ENCODE peak calls at places on chromosomes 2 and 18, in six cellular contexts. One of them, this sample, is unnamed.

GRCh38 chr2:85888020-85888744 is 608 bp downstream of the ST3GAL5 start:
- DNase-seq in HFF-Myc: no peak
- DNase-seq in thoracic aorta: no peak
- DNase-seq in left ventricle myocardium inferior: no peak
- DNase-seq in choroid plexus epithelial cell: no peak
- DNase-seq in coronary artery: no peak
- DNase-seq in this sample: no peak

GRCh38 chr2:225566798-225567197 is 167.3 kb downstream of the NYAP2 start:
- DNase-seq in coronary artery: no peak
- DNase-seq in HFF-Myc: no peak
- DNase-seq in choroid plexus epithelial cell: peak
- DNase-seq in left ventricle myocardium inferior: no peak
- DNase-seq in thoracic aorta: no peak
- DNase-seq in this sample: no peak

GRCh38 chr2:111930404-111930803 is 32.0 kb downstream of the MERTK start:
- DNase-seq in left ventricle myocardium inferior: no peak
- DNase-seq in HFF-Myc: no peak
- DNase-seq in thoracic aorta: no peak
- DNase-seq in coronary artery: no peak
- DNase-seq in choroid plexus epithelial cell: no peak
- DNase-seq in this sample: no peak

GRCh38 chr18:596288-596881 is 403 bp upstream of the CLUL1 start:
- DNase-seq in choroid plexus epithelial cell: no peak
- DNase-seq in left ventricle myocardium inferior: no peak
- DNase-seq in thoracic aorta: no peak
- DNase-seq in HFF-Myc: no peak
- DNase-seq in coronary artery: no peak
- DNase-seq in this sample: no peak

GRCh38 chr18:48547456-48548403 is 8.9 kb downstream of the CTIF start:
- DNase-seq in left ventricle myocardium inferior: peak
- DNase-seq in choroid plexus epithelial cell: peak
- DNase-seq in HFF-Myc: peak
- DNase-seq in thoracic aorta: peak
- DNase-seq in coronary artery: peak
- DNase-seq in this sample: no peak

GRCh38 chr2:88638743-88639142 is 11.5 kb upstream of the EIF2AK3 start:
- DNase-seq in choroid plexus epithelial cell: peak
- DNase-seq in HFF-Myc: no peak
- DNase-seq in coronary artery: no peak
- DNase-seq in left ventricle myocardium inferior: no peak
- DNase-seq in thoracic aorta: no peak
- DNase-seq in this sample: no peak

GRCh38 chr2:161206491-161207032 is 46.3 kb downstream of the TANK start:
- DNase-seq in thoracic aorta: no peak
- DNase-seq in left ventricle myocardium inferior: no peak
- DNase-seq in choroid plexus epithelial cell: peak
- DNase-seq in coronary artery: no peak
- DNase-seq in HFF-Myc: no peak
- DNase-seq in this sample: no peak

GRCh38 chr2:30235859-30236535 is 4.7 kb downstream of the LBH start:
- DNase-seq in coronary artery: peak
- DNase-seq in choroid plexus epithelial cell: no peak
- DNase-seq in left ventricle myocardium inferior: no peak
- DNase-seq in HFF-Myc: no peak
- DNase-seq in thoracic aorta: no peak
- DNase-seq in this sample: no peak

GRCh38 chr18:52070295-52070756 is 269.7 kb upstream of the DCC start:
- DNase-seq in left ventricle myocardium inferior: no peak
- DNase-seq in coronary artery: no peak
- DNase-seq in thoracic aorta: no peak
- DNase-seq in HFF-Myc: no peak
- DNase-seq in choroid plexus epithelial cell: no peak
- DNase-seq in this sample: no peak

GRCh38 chr2:137957033-137957432 is 7.2 kb upstream of the HNMT start:
- DNase-seq in choroid plexus epithelial cell: peak
- DNase-seq in HFF-Myc: peak
- DNase-seq in coronary artery: no peak
- DNase-seq in left ventricle myocardium inferior: no peak
- DNase-seq in thoracic aorta: no peak
- DNase-seq in this sample: peak

GRCh38 chr2:116467243-116467642 is 1347.2 kb upstream of the DDX18 start:
- DNase-seq in thoracic aorta: no peak
- DNase-seq in HFF-Myc: no peak
- DNase-seq in left ventricle myocardium inferior: no peak
- DNase-seq in coronary artery: no peak
- DNase-seq in choroid plexus epithelial cell: no peak
- DNase-seq in this sample: no peak

GRCh38 chr2:133459590-133459989 is 108.7 kb downstream of the NCKAP5 start:
- DNase-seq in left ventricle myocardium inferior: no peak
- DNase-seq in coronary artery: no peak
- DNase-seq in choroid plexus epithelial cell: no peak
- DNase-seq in thoracic aorta: no peak
- DNase-seq in HFF-Myc: no peak
- DNase-seq in this sample: no peak

GRCh38 chr18:25033747-25034471 is 318.1 kb downstream of the ZNF521 start:
- DNase-seq in HFF-Myc: no peak
- DNase-seq in left ventricle myocardium inferior: no peak
- DNase-seq in coronary artery: no peak
- DNase-seq in thoracic aorta: no peak
- DNase-seq in choroid plexus epithelial cell: no peak
- DNase-seq in this sample: no peak

GRCh38 chr2:15733867-15734765 is 142.4 kb downstream of the DDX1 start:
- DNase-seq in coronary artery: peak
- DNase-seq in HFF-Myc: no peak
- DNase-seq in thoracic aorta: no peak
- DNase-seq in choroid plexus epithelial cell: peak
- DNase-seq in left ventricle myocardium inferior: no peak
- DNase-seq in this sample: no peak

GRCh38 chr2:216765810-216766259 is 70.5 kb upstream of the IGFBP5 start:
- DNase-seq in coronary artery: no peak
- DNase-seq in HFF-Myc: no peak
- DNase-seq in left ventricle myocardium inferior: peak
- DNase-seq in thoracic aorta: no peak
- DNase-seq in choroid plexus epithelial cell: no peak
- DNase-seq in this sample: no peak

GRCh38 chr18:2905802-2906521 is 59.2 kb downstream of the EMILIN2 start:
- DNase-seq in thoracic aorta: no peak
- DNase-seq in coronary artery: peak
- DNase-seq in HFF-Myc: no peak
- DNase-seq in choroid plexus epithelial cell: no peak
- DNase-seq in left ventricle myocardium inferior: peak
- DNase-seq in this sample: no peak

GRCh38 chr2:202038471-202039277 is 5.0 kb downstream of the FZD7 start:
- DNase-seq in left ventricle myocardium inferior: peak
- DNase-seq in coronary artery: no peak
- DNase-seq in HFF-Myc: no peak
- DNase-seq in choroid plexus epithelial cell: peak
- DNase-seq in thoracic aorta: no peak
- DNase-seq in this sample: no peak

GRCh38 chr18:11861583-11862288 is 10.5 kb downstream of the CHMP1B start:
- DNase-seq in HFF-Myc: no peak
- DNase-seq in left ventricle myocardium inferior: no peak
- DNase-seq in choroid plexus epithelial cell: no peak
- DNase-seq in thoracic aorta: no peak
- DNase-seq in coronary artery: no peak
- DNase-seq in this sample: no peak

GRCh38 chr18:11860594-11861450 is 9.6 kb downstream of the CHMP1B start:
- DNase-seq in coronary artery: no peak
- DNase-seq in left ventricle myocardium inferior: no peak
- DNase-seq in HFF-Myc: no peak
- DNase-seq in choroid plexus epithelial cell: no peak
- DNase-seq in thoracic aorta: no peak
- DNase-seq in this sample: no peak

GRCh38 chr18:11859282-11859797 is 8.1 kb downstream of the CHMP1B start:
- DNase-seq in HFF-Myc: no peak
- DNase-seq in left ventricle myocardium inferior: no peak
- DNase-seq in thoracic aorta: no peak
- DNase-seq in choroid plexus epithelial cell: no peak
- DNase-seq in coronary artery: no peak
- DNase-seq in this sample: no peak

GRCh38 chr18:11857177-11857887 is 6.1 kb downstream of the CHMP1B start:
- DNase-seq in coronary artery: peak
- DNase-seq in left ventricle myocardium inferior: peak
- DNase-seq in choroid plexus epithelial cell: peak
- DNase-seq in HFF-Myc: peak
- DNase-seq in thoracic aorta: peak
- DNase-seq in this sample: peak

GRCh38 chr18:11859903-11860407 is 8.7 kb downstream of the CHMP1B start:
- DNase-seq in coronary artery: no peak
- DNase-seq in left ventricle myocardium inferior: no peak
- DNase-seq in thoracic aorta: no peak
- DNase-seq in choroid plexus epithelial cell: peak
- DNase-seq in HFF-Myc: no peak
- DNase-seq in this sample: peak
- TF ChIP-seq CTCF in coronary artery: no peak
- TF ChIP-seq CTCF in left ventricle myocardium inferior: no peak
- TF ChIP-seq CTCF in thoracic aorta: no peak
- TF ChIP-seq CTCF in choroid plexus epithelial cell: peak
- TF ChIP-seq CTCF in HFF-Myc: peak
- TF ChIP-seq CTCF in this sample: peak

GRCh38 chr2:217823626-217824025 is 179.2 kb downstream of the TNS1 start:
- DNase-seq in coronary artery: no peak
- DNase-seq in HFF-Myc: no peak
- DNase-seq in left ventricle myocardium inferior: no peak
- DNase-seq in thoracic aorta: no peak
- DNase-seq in choroid plexus epithelial cell: no peak
- DNase-seq in this sample: no peak
- TF ChIP-seq CTCF in coronary artery: no peak
- TF ChIP-seq CTCF in HFF-Myc: no peak
- TF ChIP-seq CTCF in left ventricle myocardium inferior: no peak
- TF ChIP-seq CTCF in thoracic aorta: no peak
- TF ChIP-seq CTCF in choroid plexus epithelial cell: no peak
- TF ChIP-seq CTCF in this sample: no peak

DNA sequence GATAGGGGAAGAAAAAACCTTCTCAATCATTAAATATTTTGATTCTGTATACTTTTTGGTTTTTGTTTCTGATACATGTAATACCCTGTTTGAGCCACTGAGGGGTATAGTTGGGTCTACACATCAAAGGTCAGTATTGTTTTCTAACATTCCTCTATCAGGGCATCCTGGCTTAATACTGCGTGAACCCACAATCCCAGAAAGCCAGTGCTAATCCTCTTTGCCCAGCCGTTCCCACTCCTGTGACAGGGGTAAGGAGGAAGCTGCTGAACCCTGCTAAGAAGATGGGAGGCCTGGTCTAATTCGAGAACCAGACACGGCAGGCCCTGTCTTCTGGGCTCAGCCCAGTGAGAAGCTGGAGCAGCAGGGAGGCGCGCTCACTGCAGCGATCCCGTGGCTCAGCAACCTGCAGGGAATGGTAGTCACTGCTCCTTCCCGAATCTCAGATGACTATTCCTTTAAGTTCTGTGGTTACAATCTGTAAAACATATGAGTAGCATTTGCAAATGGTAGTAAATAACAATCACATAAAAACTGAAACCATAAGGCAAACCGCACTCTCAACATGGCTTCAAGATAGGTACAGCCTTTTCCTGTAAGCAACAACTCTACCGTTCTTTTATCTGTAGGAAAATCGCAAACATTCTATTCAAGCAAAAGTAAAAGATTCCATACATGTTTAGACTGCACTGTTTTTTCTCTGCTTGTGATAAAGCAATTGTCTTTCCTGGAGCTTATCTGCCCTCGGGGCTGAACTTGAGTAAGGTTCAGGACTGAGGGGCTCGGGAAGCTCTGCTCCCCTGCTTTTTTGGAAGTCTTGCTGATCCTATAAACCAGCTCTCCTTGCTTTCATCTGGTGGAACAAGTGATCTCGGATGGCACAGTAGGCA is 87.0 kb downstream of the EPB41L3 start:
- DNase-seq in left ventricle myocardium inferior: no peak
- DNase-seq in coronary artery: no peak
- DNase-seq in choroid plexus epithelial cell: peak
- DNase-seq in thoracic aorta: no peak
- DNase-seq in HFF-Myc: no peak
- DNase-seq in this sample: no peak
- TF ChIP-seq CTCF in left ventricle myocardium inferior: peak
- TF ChIP-seq CTCF in coronary artery: peak
- TF ChIP-seq CTCF in choroid plexus epithelial cell: peak
- TF ChIP-seq CTCF in thoracic aorta: peak
- TF ChIP-seq CTCF in HFF-Myc: peak
- TF ChIP-seq CTCF in this sample: peak

GRCh38 chr2:174076040-174076439 is 110.9 kb upstream of the SP3 start:
- DNase-seq in HFF-Myc: no peak
- DNase-seq in coronary artery: no peak
- DNase-seq in choroid plexus epithelial cell: peak
- DNase-seq in thoracic aorta: no peak
- DNase-seq in left ventricle myocardium inferior: no peak
- DNase-seq in this sample: no peak

GRCh38 chr2:174076948-174077347 is 111.8 kb upstream of the SP3 start:
- DNase-seq in thoracic aorta: no peak
- DNase-seq in HFF-Myc: no peak
- DNase-seq in coronary artery: no peak
- DNase-seq in choroid plexus epithelial cell: no peak
- DNase-seq in left ventricle myocardium inferior: no peak
- DNase-seq in this sample: no peak

GRCh38 chr2:174080672-174081121 is 115.5 kb upstream of the SP3 start:
- DNase-seq in thoracic aorta: no peak
- DNase-seq in left ventricle myocardium inferior: no peak
- DNase-seq in HFF-Myc: no peak
- DNase-seq in coronary artery: no peak
- DNase-seq in choroid plexus epithelial cell: peak
- DNase-seq in this sample: no peak

GRCh38 chr2:174074831-174075230 is 109.7 kb upstream of the SP3 start:
- DNase-seq in HFF-Myc: no peak
- DNase-seq in left ventricle myocardium inferior: no peak
- DNase-seq in choroid plexus epithelial cell: no peak
- DNase-seq in thoracic aorta: no peak
- DNase-seq in coronary artery: no peak
- DNase-seq in this sample: no peak

GRCh38 chr2:174078275-174078674 is 113.1 kb upstream of the SP3 start:
- DNase-seq in choroid plexus epithelial cell: peak
- DNase-seq in left ventricle myocardium inferior: no peak
- DNase-seq in thoracic aorta: no peak
- DNase-seq in HFF-Myc: no peak
- DNase-seq in coronary artery: no peak
- DNase-seq in this sample: no peak
- TF ChIP-seq CTCF in choroid plexus epithelial cell: peak
- TF ChIP-seq CTCF in left ventricle myocardium inferior: peak
- TF ChIP-seq CTCF in thoracic aorta: peak
- TF ChIP-seq CTCF in HFF-Myc: peak
- TF ChIP-seq CTCF in coronary artery: peak
- TF ChIP-seq CTCF in this sample: peak

DNA sequence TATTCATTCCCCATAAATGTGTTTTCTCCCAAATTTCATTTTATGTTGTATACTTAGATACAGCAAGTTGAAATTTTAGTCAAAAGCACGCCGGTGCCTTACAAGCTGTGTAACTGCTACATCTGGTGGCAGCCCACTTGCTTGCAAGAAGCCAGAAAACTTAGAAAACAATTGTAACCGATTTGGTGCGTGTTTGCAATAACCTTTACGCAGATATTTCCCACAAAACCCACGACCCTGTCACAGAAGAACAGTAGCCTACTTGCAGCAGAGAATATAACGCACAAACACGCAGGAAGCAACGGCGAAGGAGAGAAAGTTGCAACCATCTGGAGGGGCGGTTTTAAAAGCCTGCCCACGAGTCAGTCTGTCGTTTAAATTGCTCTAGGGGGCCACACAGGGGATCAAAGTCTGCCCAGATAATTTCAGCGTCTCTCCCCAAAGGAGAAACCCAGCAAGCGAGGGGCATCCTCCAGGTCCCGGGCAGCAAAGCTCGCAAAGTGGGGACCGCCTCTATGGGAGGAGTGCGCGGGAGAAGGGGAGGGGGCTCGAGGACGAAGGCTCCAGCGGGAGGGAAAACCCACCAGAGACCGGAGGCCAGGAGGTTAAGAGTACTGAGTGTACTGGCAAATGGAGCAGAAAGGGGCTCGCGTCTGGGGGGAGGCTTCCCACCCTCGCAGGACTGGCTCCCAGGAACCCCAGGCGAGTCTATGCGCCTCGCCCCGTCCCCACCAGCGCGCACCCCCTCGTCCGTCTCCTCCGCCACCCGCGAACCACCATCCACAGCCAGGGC is 1.2 kb downstream of the TLK1 start:
- DNase-seq in choroid plexus epithelial cell: peak
- DNase-seq in coronary artery: no peak
- DNase-seq in thoracic aorta: no peak
- DNase-seq in left ventricle myocardium inferior: peak
- DNase-seq in HFF-Myc: peak
- DNase-seq in this sample: peak
- TF ChIP-seq CTCF in choroid plexus epithelial cell: peak
- TF ChIP-seq CTCF in coronary artery: peak
- TF ChIP-seq CTCF in thoracic aorta: no peak
- TF ChIP-seq CTCF in left ventricle myocardium inferior: peak
- TF ChIP-seq CTCF in HFF-Myc: peak
- TF ChIP-seq CTCF in this sample: peak